ENCODE peak calls at places on chromosome 22, in seven cellular contexts. D, P, K, S, G, J and C are unnamed samples. For H3K4me1, the result is how much of the 10 kb centered on the place peaks cover.

GRCh38 chr22:45579306-45579705 is 76.6 kb downstream of the FBLN1 start:
- DNase-seq in D (peak), P (no peak), K (no peak), S (no peak), G (no peak), J (no peak), C (no peak)

GRCh38 chr22:45064313-45065268 is 54.8 kb upstream of the PHF21B start:
- DNase-seq in D (no peak), P (no peak), K (peak), S (no peak), G (peak), J (no peak), C (peak)

GRCh38 chr22:29394931-29395581 is 6.7 kb upstream of the AP1B1 start:
- DNase-seq in D (peak), P (peak), K (peak), S (peak), G (peak), J (peak), C (peak)

GRCh38 chr22:38739300-38740055 is 16.3 kb downstream of the SUN2 start:
- DNase-seq in D (no peak), P (no peak), K (no peak), S (no peak), G (no peak), J (no peak), C (no peak)

GRCh38 chr22:38681784-38682335 is at the start of gene TOMM22:
- DNase-seq in D (peak), P (peak), K (peak), S (peak), G (peak), J (peak), C (peak)

GRCh38 chr22:44718418-44718817 is 16.4 kb downstream of the PRR5 start:
- DNase-seq in D (no peak), P (no peak), K (no peak), S (no peak), G (no peak), J (no peak), C (no peak)

GRCh38 chr22:29727248-29727551 is 7.4 kb downstream of the CABP7 start:
- DNase-seq in D (no peak), P (peak), K (no peak), S (peak), G (peak), J (no peak), C (peak)

GRCh38 chr22:23684051-23684450 is 6.8 kb upstream of the RGL4 start:
- DNase-seq in D (no peak), P (no peak), K (no peak), S (no peak), G (no peak), J (no peak), C (no peak)

GRCh38 chr22:30014244-30014643 is 66.0 kb upstream of the HORMAD2 start:
- DNase-seq in D (no peak), P (no peak), K (no peak), S (no peak), G (no peak), J (no peak), C (no peak)

GRCh38 chr22:19133561-19133960 is 2.5 kb downstream of the TSSK2 start:
- DNase-seq in D (no peak), P (no peak), K (no peak), S (no peak), G (no peak), J (no peak), C (no peak)

GRCh38 chr22:38026130-38027111 is 30.8 kb upstream of the PICK1 start:
- DNase-seq in D (no peak), P (no peak), K (no peak), S (no peak), G (no peak), J (no peak), C (no peak)

GRCh38 chr22:41584881-41585280 is 4.8 kb downstream of the PMM1 start:
- DNase-seq in D (no peak), P (no peak), K (no peak), S (no peak), G (no peak), J (no peak), C (no peak)

DNA sequence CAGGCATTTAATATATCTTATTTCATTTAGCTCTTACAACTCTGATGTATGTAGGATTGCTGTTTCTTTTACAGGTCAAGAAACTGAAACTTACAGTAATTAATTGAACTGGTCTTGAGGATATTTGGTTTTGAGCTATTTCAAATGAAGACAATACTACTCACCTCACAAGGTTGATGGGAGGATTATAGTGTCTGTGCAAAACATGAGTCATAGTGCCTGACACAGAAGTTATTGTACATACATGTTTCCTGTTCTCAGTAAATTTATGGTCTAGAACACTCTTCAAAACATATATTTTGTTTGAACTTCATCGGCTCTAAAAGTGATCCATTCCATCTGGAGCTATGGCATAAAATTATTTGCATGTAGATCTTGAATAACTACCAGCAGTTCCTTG is 61.9 kb downstream of the CECR2 start:
- DNase-seq in D (no peak), P (no peak), K (no peak), S (no peak), G (no peak), J (no peak), C (no peak)
- H3K27ac ChIP-seq in D (no peak), P (no peak), K (no peak), S (no peak), G (no peak), J (no peak), C (no peak)

GRCh38 chr22:48098243-48098935 is 1335.9 kb downstream of the TBC1D22A start:
- DNase-seq in D (no peak), P (no peak), K (no peak), S (no peak), G (no peak), J (no peak), C (no peak)
- H3K4me3 ChIP-seq in D (no peak), P (no peak), K (no peak), S (no peak), G (no peak), J (no peak), C (no peak)

GRCh38 chr22:35596821-35597220 is 20.3 kb downstream of the MB start:
- DNase-seq in D (no peak), P (peak), K (no peak), S (no peak), G (no peak), J (peak), C (no peak)

GRCh38 chr22:35598396-35598710 is 18.8 kb downstream of the MB start:
- DNase-seq in D (no peak), P (no peak), K (no peak), S (no peak), G (no peak), J (no peak), C (no peak)

GRCh38 chr22:35600466-35600865 is 16.7 kb downstream of the MB start:
- DNase-seq in D (no peak), P (no peak), K (no peak), S (no peak), G (no peak), J (no peak), C (no peak)

GRCh38 chr22:35599364-35599763 is 17.8 kb downstream of the MB start:
- DNase-seq in D (no peak), P (no peak), K (no peak), S (no peak), G (no peak), J (no peak), C (no peak)

DNA sequence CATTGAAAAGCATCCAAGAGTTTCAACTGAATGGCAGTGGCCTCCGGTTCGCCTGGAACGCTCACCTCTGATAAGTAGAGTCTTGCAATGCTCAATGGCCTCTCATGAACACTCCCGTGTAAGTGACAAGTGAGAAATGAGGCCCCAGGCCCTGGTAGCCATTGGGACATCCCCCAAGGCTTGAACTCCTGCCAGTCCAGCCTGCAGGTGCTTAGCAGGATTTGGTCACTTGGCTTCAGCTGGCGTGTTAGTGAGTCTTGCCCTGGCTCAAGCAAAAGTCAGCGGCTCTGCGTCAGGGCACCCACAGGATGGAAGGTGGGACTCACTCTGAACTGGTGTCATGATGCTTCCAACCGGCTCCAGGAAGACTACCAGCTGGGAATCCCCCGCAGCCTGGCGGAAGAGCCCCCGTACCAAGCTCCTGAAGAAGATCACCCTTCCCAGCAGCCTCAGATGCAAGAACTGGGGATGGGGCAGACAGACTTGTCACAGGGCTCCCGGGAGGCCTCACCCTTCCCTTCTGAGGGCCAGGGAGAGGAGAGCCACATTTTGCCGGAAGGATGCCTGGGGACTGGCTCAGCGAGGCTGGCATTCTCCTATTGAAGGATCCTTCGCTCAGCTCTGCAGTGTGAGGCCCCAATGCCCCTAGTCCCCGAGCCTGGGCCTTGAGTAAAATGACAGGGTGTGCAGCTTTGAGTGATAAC is 19.3 kb downstream of the MB start:
- DNase-seq in D (no peak), P (peak), K (no peak), S (no peak), G (no peak), J (no peak), C (no peak)
- H3K4me1 ChIP-seq in D (under half), P (under half), K (under half), S (under half), G (under half), J (under half), C (under half)

GRCh38 chr22:32760396-32760795 is 41.1 kb upstream of the TIMP3 start:
- DNase-seq in D (no peak), P (no peak), K (no peak), S (no peak), G (no peak), J (no peak), C (no peak)
- H3K27ac ChIP-seq in D (peak), P (no peak), K (no peak), S (no peak), G (no peak), J (peak), C (no peak)

GRCh38 chr22:27080191-27080590 is 422.8 kb downstream of the MIAT start:
- DNase-seq in D (no peak), P (no peak), K (no peak), S (no peak), G (no peak), J (no peak), C (no peak)

GRCh38 chr22:27086080-27086479 is 428.7 kb downstream of the MIAT start:
- DNase-seq in D (no peak), P (no peak), K (no peak), S (no peak), G (no peak), J (no peak), C (no peak)

GRCh38 chr22:27088026-27088425 is 430.6 kb downstream of the MIAT start:
- DNase-seq in D (no peak), P (no peak), K (peak), S (no peak), G (no peak), J (no peak), C (no peak)

GRCh38 chr22:27086728-27087450 is 429.5 kb downstream of the MIAT start:
- DNase-seq in D (no peak), P (no peak), K (no peak), S (no peak), G (no peak), J (no peak), C (no peak)

GRCh38 chr22:27084130-27084529 is 426.7 kb downstream of the MIAT start:
- DNase-seq in D (no peak), P (no peak), K (no peak), S (no peak), G (no peak), J (no peak), C (no peak)
- H3K4me3 ChIP-seq in D (no peak), P (no peak), K (no peak), S (no peak), G (no peak), J (no peak), C (no peak)

GRCh38 chr22:42648368-42649260 is 578 bp downstream of the CYB5R3 start:
- DNase-seq in D (peak), P (no peak), K (peak), S (peak), G (peak), J (peak), C (no peak)

GRCh38 chr22:42649261-42650056 is at the start of gene CYB5R3:
- DNase-seq in D (peak), P (peak), K (peak), S (peak), G (peak), J (peak), C (peak)

GRCh38 chr22:42645938-42646568 is 3.1 kb downstream of the CYB5R3 start:
- DNase-seq in D (no peak), P (no peak), K (no peak), S (no peak), G (no peak), J (no peak), C (no peak)

GRCh38 chr22:42646569-42647525 is 2.3 kb downstream of the CYB5R3 start:
- DNase-seq in D (peak), P (peak), K (peak), S (no peak), G (no peak), J (peak), C (no peak)

GRCh38 chr22:42648017-42648367 is 1.2 kb downstream of the CYB5R3 start:
- DNase-seq in D (no peak), P (no peak), K (no peak), S (no peak), G (no peak), J (no peak), C (no peak)
- H3K4me1 ChIP-seq in D (under half), P (under half), K (under half), S (under half), G (half or more), J (half or more), C (half or more)

GRCh38 chr22:25413620-25414019 is 150.9 kb upstream of the GRK3 start:
- DNase-seq in D (no peak), P (no peak), K (no peak), S (no peak), G (no peak), J (no peak), C (no peak)
- H3K27ac ChIP-seq in D (no peak), P (no peak), K (no peak), S (no peak), G (no peak), J (no peak), C (no peak)

GRCh38 chr22:49373801-49374226 is 453.9 kb downstream of the BRD1 start:
- DNase-seq in D (no peak), P (no peak), K (no peak), S (no peak), G (no peak), J (no peak), C (no peak)
- H3K4me3 ChIP-seq in D (no peak), P (no peak), K (no peak), S (no peak), G (no peak), J (no peak), C (no peak)